ENCODE peak calls at places on chromosomes 7 and 10, in eight cellular contexts. S is ascending aorta, F is IMR-90, D is OCI-LY7, R is H9, T is hepatocyte, J is mammary epithelial cell, O is heart left ventricle. M is an unnamed sample. For H3K4me1, the result is how much of the 10 kb centered on the place peaks cover.

GRCh38 chr10:121823993-121824463 is 103.8 kb downstream of the ATE1 start:
- DNase-seq in S (no peak), F (peak), D (peak), R (no peak), T (peak), J (peak), O (no peak), M (no peak)

GRCh38 chr10:93030409-93030808 is 30.2 kb upstream of the CYP26C1 start:
- DNase-seq in S (no peak), F (peak), D (no peak), R (no peak), T (peak), J (peak), O (no peak), M (no peak)

GRCh38 chr7:33904680-33905388 is 505 bp upstream of the BMPER start:
- DNase-seq in S (no peak), F (peak), D (no peak), R (peak), T (peak), J (peak), O (peak), M (no peak)

GRCh38 chr7:139915301-139915863 is 86.3 kb downstream of the TBXAS1 start:
- DNase-seq in S (no peak), F (peak), D (no peak), R (no peak), T (no peak), J (no peak), O (no peak), M (no peak)

GRCh38 chr7:66602159-66602558 is 26.5 kb upstream of the KCTD7 start:
- DNase-seq in S (no peak), F (no peak), D (no peak), R (no peak), T (no peak), J (peak), O (no peak), M (no peak)

GRCh38 chr10:17386616-17387075 is 67.7 kb downstream of the ST8SIA6 start:
- DNase-seq in S (no peak), F (no peak), D (no peak), R (peak), T (no peak), J (no peak), O (peak), M (no peak)

GRCh38 chr10:30984563-30985328 is 46.9 kb downstream of the ZNF438 start:
- DNase-seq in S (no peak), F (no peak), D (no peak), R (no peak), T (no peak), J (no peak), O (no peak), M (no peak)

GRCh38 chr10:115921795-115922194 is 351.2 kb downstream of the GFRA1 start:
- DNase-seq in S (no peak), F (peak), D (no peak), R (no peak), T (no peak), J (peak), O (no peak), M (no peak)

GRCh38 chr7:51224811-51225581 is 91.6 kb downstream of the COBL start:
- DNase-seq in S (no peak), F (no peak), D (no peak), R (peak), T (peak), J (peak), O (no peak), M (peak)

GRCh38 chr10:110436554-110437350 is 61.0 kb upstream of the DUSP5 start:
- DNase-seq in S (no peak), F (no peak), D (no peak), R (no peak), T (no peak), J (no peak), O (no peak), M (no peak)

GRCh38 chr10:126549326-126549725 is 121.2 kb downstream of the C10orf90 start:
- DNase-seq in S (no peak), F (no peak), D (no peak), R (no peak), T (no peak), J (no peak), O (no peak), M (no peak)

GRCh38 chr10:102935510-102935909 is 17.4 kb downstream of the CNNM2 start:
- DNase-seq in S (no peak), F (no peak), D (no peak), R (no peak), T (no peak), J (no peak), O (no peak), M (no peak)

GRCh38 chr10:73076361-73077183 is 20.1 kb downstream of the P4HA1 start:
- DNase-seq in S (no peak), F (peak), D (peak), R (no peak), T (peak), J (peak), O (peak), M (peak)

GRCh38 chr7:3552499-3552898 is 251.4 kb downstream of the SDK1 start:
- DNase-seq in S (no peak), F (peak), D (no peak), R (no peak), T (no peak), J (peak), O (no peak), M (no peak)

GRCh38 chr10:43137701-43137970 is 609 bp upstream of the CSGALNACT2 start:
- DNase-seq in S (no peak), F (peak), D (peak), R (no peak), T (peak), J (no peak), O (peak), M (peak)

GRCh38 chr7:105320896-105321295 is 67.8 kb downstream of the SRPK2 start:
- DNase-seq in S (no peak), F (no peak), D (no peak), R (no peak), T (no peak), J (no peak), O (no peak), M (no peak)

GRCh38 chr10:27599546-27599945 is 95.4 kb downstream of the RAB18 start:
- DNase-seq in S (no peak), F (no peak), D (no peak), R (no peak), T (no peak), J (no peak), O (no peak), M (no peak)

GRCh38 chr10:15744217-15744865 is 24.6 kb upstream of the ITGA8 start:
- DNase-seq in S (no peak), F (peak), D (peak), R (peak), T (peak), J (peak), O (peak), M (peak)

GRCh38 chr7:100726998-100727761 is 6.2 kb upstream of the ZAN start:
- DNase-seq in S (no peak), F (peak), D (no peak), R (no peak), T (no peak), J (no peak), O (no peak), M (no peak)

GRCh38 chr10:63622097-63622496 is 100.9 kb downstream of the REEP3 start:
- DNase-seq in S (no peak), F (no peak), D (no peak), R (no peak), T (no peak), J (no peak), O (no peak), M (no peak)

GRCh38 chr10:71984798-71985388 is 20.7 kb downstream of the CHST3 start:
- DNase-seq in S (no peak), F (no peak), D (no peak), R (no peak), T (no peak), J (no peak), O (peak), M (no peak)

GRCh38 chr10:132048294-132048667 is 17.5 kb upstream of the JAKMIP3 start:
- DNase-seq in S (no peak), F (no peak), D (no peak), R (no peak), T (no peak), J (no peak), O (no peak), M (no peak)

GRCh38 chr7:84058311-84059076 is 136.1 kb downstream of the SEMA3A start:
- DNase-seq in S (no peak), F (peak), D (no peak), R (no peak), T (no peak), J (peak), O (no peak), M (no peak)

GRCh38 chr10:73625884-73626753 is 15.2 kb downstream of the MYOZ1 start:
- DNase-seq in S (peak), F (peak), D (peak), R (peak), T (peak), J (peak), O (peak), M (peak)

GRCh38 chr10:63430999-63431356 is 34.8 kb downstream of the JMJD1C start:
- DNase-seq in S (no peak), F (no peak), D (no peak), R (no peak), T (no peak), J (no peak), O (no peak), M (no peak)

GRCh38 chr10:87594864-87595263 is 64.8 kb upstream of the PAPSS2 start:
- DNase-seq in S (no peak), F (no peak), D (no peak), R (no peak), T (no peak), J (no peak), O (no peak), M (no peak)

GRCh38 chr10:76428541-76429330 is 997.3 kb downstream of the LRMDA start:
- DNase-seq in S (no peak), F (peak), D (no peak), R (no peak), T (peak), J (peak), O (no peak), M (no peak)

GRCh38 chr10:22427101-22427500 is 81.8 kb downstream of the SPAG6 start:
- DNase-seq in S (no peak), F (peak), D (no peak), R (no peak), T (peak), J (peak), O (no peak), M (no peak)

GRCh38 chr7:50101873-50102272 is 8.8 kb upstream of the ZPBP start:
- DNase-seq in S (no peak), F (no peak), D (no peak), R (no peak), T (no peak), J (no peak), O (no peak), M (no peak)

GRCh38 chr10:25522946-25523608 is 348.3 kb downstream of the GPR158 start:
- DNase-seq in S (no peak), F (no peak), D (no peak), R (peak), T (no peak), J (peak), O (no peak), M (no peak)

GRCh38 chr7:37945336-37945735 is 24.9 kb downstream of the EPDR1 start:
- DNase-seq in S (no peak), F (no peak), D (no peak), R (no peak), T (no peak), J (no peak), O (no peak), M (no peak)

GRCh38 chr10:7333995-7334964 is 76.6 kb downstream of the SFMBT2 start:
- DNase-seq in S (no peak), F (peak), D (no peak), R (peak), T (no peak), J (no peak), O (peak), M (no peak)

GRCh38 chr10:79184141-79184625 is 115.4 kb downstream of the ZMIZ1 start:
- DNase-seq in S (no peak), F (peak), D (no peak), R (peak), T (peak), J (peak), O (no peak), M (peak)
- H3K4me1 ChIP-seq in S (under half), F (half or more), D (under half), R (under half), T (half or more), J (half or more), O (half or more), M (under half)

DNA sequence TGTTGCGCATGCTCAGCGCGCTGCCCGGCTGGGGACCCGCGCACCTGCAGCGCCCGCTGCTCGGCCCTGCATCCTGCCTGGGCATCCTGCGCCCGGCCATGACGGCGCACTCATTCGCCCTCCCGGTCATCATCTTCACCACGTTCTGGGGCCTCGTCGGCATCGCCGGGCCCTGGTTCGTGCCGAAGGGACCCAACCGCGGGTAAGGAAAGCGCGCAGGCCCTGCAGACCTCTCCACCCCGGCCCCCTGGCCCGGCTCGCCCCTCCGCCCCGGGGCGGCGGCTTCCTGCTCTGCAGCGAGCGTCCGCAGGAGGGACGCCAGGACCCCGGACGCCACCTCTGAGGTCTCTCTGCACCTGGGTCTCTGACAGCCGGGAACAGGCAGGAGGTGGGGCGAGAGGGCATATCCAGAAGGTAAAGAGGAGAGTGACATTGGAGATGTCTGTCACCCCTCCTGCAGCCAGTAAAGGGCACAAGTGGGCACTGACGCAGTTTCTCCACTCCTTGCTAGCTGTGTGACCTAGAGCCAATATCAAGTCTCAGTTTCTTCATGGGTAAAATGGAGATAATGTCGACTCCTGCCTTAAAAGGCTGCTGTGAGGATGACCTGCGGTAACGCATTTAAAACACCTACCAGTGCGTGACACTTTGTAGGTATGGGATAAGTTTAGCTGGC is at the start of gene ATP6V0E2:
- DNase-seq in S (no peak), F (no peak), D (no peak), R (no peak), T (no peak), J (no peak), O (no peak), M (no peak)
- TF ChIP-seq CTCF in S (no peak), F (no peak), D (no peak), R (no peak), T (no peak), J (no peak), O (no peak), M (no peak)

DNA sequence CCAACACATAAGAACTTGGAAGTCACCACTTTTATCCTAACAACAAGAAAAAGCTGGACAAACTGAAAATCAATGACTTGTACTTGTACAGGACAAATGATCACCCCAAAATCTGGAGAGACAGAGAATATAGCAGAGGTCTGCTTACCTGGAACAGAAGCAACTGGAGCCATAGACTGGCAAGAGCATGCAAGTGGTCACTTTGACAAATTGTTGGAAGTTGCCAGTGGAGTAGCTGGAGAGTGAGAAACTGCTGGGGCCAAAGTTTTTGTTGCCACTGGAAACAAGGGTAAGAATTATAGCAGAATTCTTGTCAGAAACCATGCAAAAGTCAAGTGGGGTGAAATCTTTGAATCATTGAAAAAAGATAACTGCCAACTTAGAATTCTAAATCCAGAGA is 35.2 kb downstream of the NPY start:
- DNase-seq in S (no peak), F (no peak), D (no peak), R (no peak), T (no peak), J (no peak), O (no peak), M (no peak)
- H3K27ac ChIP-seq in S (no peak), F (no peak), D (no peak), R (no peak), T (no peak), J (no peak), O (no peak), M (no peak)

DNA sequence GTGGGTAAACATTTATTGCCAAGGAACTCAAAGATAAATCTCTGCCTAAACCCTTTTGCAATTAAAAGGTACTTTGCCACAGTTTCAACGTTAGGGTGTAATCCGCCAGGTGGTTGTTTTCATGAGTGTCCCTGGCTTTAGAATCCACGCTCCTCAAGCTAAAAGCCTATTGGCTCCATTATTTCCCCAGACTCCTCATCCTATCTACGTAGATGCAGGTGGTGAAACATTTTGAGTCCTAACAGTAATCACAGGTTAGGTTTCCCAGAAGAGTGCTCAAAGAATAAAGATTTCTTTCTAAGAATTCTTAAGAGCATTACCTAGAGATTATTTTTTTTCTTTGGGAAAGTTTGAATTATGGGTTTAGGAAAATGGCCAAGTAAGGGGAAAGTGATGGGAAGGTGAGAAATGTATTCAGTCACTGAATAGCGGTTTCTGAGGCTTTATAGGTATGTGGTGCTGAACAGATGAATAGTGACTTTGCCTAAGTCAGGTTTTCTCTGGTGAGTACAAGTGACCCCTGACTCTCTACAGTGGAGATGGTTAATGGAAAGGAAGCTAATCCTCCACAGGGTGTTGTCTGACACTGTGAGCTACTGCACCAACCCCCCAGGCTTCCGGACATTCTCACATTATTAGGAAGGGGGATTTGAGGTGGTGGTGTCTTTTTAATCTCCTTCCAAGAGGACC is 60.2 kb downstream of the NRP1 start:
- DNase-seq in S (no peak), F (no peak), D (no peak), R (no peak), T (no peak), J (no peak), O (no peak), M (no peak)
- H3K4me1 ChIP-seq in S (under half), F (under half), D (under half), R (under half), T (under half), J (under half), O (half or more), M (under half)

GRCh38 chr10:9766762-9767161 is 1250.9 kb upstream of the CELF2 start:
- DNase-seq in S (no peak), F (no peak), D (peak), R (no peak), T (no peak), J (no peak), O (no peak), M (no peak)
- TF ChIP-seq CTCF in S (no peak), F (no peak), D (peak), R (peak), T (peak), J (no peak), O (no peak), M (no peak)

GRCh38 chr7:36217961-36218284 is 64.9 kb downstream of the EEPD1 start:
- DNase-seq in S (no peak), F (no peak), D (no peak), R (no peak), T (no peak), J (no peak), O (no peak), M (no peak)

GRCh38 chr7:36217211-36217960 is 64.3 kb downstream of the EEPD1 start:
- DNase-seq in S (no peak), F (no peak), D (no peak), R (no peak), T (no peak), J (no peak), O (no peak), M (no peak)

GRCh38 chr7:36214608-36215016 is 61.6 kb downstream of the EEPD1 start:
- DNase-seq in S (no peak), F (peak), D (no peak), R (peak), T (no peak), J (no peak), O (no peak), M (no peak)

GRCh38 chr7:36215017-36215621 is 62.1 kb downstream of the EEPD1 start:
- DNase-seq in S (no peak), F (no peak), D (no peak), R (peak), T (peak), J (no peak), O (no peak), M (no peak)

DNA sequence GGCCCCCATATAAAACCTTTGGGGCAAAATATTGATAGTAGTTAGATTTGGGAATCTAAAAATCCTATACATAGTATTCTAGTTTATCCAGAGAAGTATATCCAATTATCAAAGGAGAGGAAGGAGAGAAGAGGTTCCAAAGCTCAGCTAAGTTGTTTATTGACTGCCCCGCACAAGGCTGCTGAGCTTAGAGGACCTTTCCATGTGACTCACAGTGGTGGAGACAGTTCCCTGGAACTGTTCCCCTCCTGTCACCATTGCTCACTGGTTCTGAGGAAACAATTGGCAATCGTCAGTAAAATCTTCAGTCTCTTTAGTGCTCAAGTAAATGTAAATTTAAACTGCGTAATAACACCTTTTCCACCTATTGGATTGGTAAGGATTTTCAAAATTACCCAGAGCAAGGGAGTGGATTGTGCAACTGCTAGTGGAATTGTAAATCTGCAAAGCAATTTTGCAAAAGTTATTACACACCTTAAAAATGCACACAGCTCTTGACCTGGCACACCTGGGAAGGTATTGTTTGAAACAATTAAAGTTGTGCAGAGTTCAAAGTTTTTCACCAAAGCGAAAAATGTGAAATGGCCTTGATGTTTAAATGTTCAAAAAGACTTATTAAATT is 63.1 kb downstream of the EEPD1 start:
- DNase-seq in S (no peak), F (peak), D (no peak), R (no peak), T (peak), J (no peak), O (no peak), M (no peak)
- H3K27ac ChIP-seq in S (no peak), F (no peak), D (no peak), R (no peak), T (peak), J (no peak), O (no peak), M (no peak)

M was measured in lung.